ENCODE peak calls at places on chromosomes 1 and 21, in nine cellular contexts. W, E, N, G, Y, R, J, C and D are unnamed samples. For H3K4me1, the result is how much of the 10 kb centered on the place peaks cover.

GRCh38 chr1:10399487-10399917 is 638 bp downstream of the PGD start:
- DNase-seq in C (no peak), E (peak), J (peak), W (peak), N (no peak), Y (no peak), R (no peak), G (peak), D (no peak)

GRCh38 chr1:81304187-81304586 is 496.5 kb upstream of the ADGRL2 start:
- DNase-seq in E (no peak), Y (no peak), J (no peak), C (no peak), R (peak), N (no peak), W (no peak), G (no peak), D (no peak)

GRCh38 chr1:68100571-68100970 is 50.1 kb upstream of the DIRAS3 start:
- DNase-seq in Y (no peak), W (no peak), G (no peak), E (no peak), N (no peak), J (no peak), C (no peak), R (no peak), D (no peak)

GRCh38 chr1:242017580-242018233 is 18.8 kb upstream of the MAP1LC3C start:
- DNase-seq in G (peak), N (peak), J (peak), C (peak), Y (peak), R (peak), W (peak), E (no peak), D (peak)

GRCh38 chr21:45407629-45408247 is 2.8 kb downstream of the COL18A1 start:
- DNase-seq in G (no peak), E (no peak), N (no peak), J (peak), R (no peak), W (no peak), Y (no peak), C (no peak), D (no peak)

GRCh38 chr1:197418693-197419092 is 150.6 kb downstream of the CRB1 start:
- DNase-seq in J (no peak), E (no peak), G (no peak), N (no peak), C (no peak), Y (no peak), R (no peak), W (no peak), D (no peak)

GRCh38 chr21:40625991-40626390 is 221.0 kb downstream of the DSCAM start:
- DNase-seq in J (no peak), E (no peak), R (no peak), N (no peak), W (no peak), G (no peak), C (no peak), Y (no peak), D (no peak)

GRCh38 chr1:204152310-204153044 is 633 bp upstream of the ETNK2 start:
- DNase-seq in E (peak), C (no peak), J (no peak), N (peak), W (no peak), Y (no peak), R (no peak), G (no peak), D (no peak)

GRCh38 chr1:85275701-85276289 is 637 bp downstream of the BCL10 start:
- DNase-seq in J (no peak), C (peak), R (no peak), Y (peak), G (no peak), N (no peak), W (no peak), E (no peak), D (no peak)

GRCh38 chr1:119477710-119478109 is 29.3 kb upstream of the HSD3B1 start:
- DNase-seq in Y (no peak), J (no peak), W (no peak), R (no peak), G (no peak), C (no peak), E (no peak), N (no peak), D (no peak)

GRCh38 chr1:38600286-38600685 is 259.3 kb downstream of the RRAGC start:
- DNase-seq in J (no peak), Y (no peak), G (no peak), E (no peak), R (no peak), W (no peak), C (no peak), N (no peak), D (no peak)

GRCh38 chr1:94927405-94928175 is 680 bp upstream of the CNN3 start:
- DNase-seq in C (peak), N (peak), J (no peak), E (no peak), Y (no peak), G (peak), W (no peak), R (no peak), D (peak)

GRCh38 chr1:167409183-167409582 is 109.1 kb downstream of the CD247 start:
- DNase-seq in N (no peak), G (peak), Y (peak), W (no peak), E (no peak), C (no peak), R (no peak), J (no peak), D (no peak)

DNA sequence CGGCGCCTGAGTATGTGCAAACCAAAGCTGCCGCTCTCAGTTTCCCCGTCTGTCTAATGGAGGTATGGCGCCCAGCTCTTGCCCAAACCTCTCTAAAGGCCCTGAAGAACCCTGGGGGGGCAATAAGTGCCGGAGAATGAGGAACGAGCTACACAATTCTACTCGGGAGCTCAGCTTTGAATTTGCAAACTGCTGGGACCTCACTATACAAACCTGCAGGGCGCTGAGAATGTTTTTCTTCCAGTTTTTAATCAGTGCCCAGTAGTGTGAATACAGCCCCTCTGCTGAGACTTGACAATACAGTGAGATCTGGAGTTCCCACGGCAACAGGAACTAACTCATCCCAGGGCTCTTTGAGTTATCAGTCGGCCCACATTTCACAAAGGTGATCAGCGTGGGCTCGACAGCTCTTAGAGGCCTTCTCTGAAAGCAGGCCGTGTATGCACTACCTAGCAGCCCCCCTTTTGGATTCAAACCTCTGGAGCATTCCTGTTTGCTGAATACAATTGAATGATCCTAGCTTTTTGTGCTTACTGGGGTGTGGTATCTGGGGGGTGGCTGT is 41.7 kb downstream of the TMEM53 start:
- DNase-seq in J (no peak), G (no peak), W (no peak), N (no peak), E (no peak), R (no peak), C (no peak), Y (no peak), D (no peak)
- H3K4me1 ChIP-seq in J (under half), G (under half), W (under half), N (under half), E (under half), R (under half), C (under half), Y (under half), D (under half)

GRCh38 chr1:212067790-212068189 is 32.2 kb downstream of the DTL start:
- DNase-seq in Y (no peak), R (no peak), G (no peak), E (no peak), J (no peak), N (no peak), W (no peak), C (no peak), D (no peak)
- TF ChIP-seq POLR2A in Y (no peak), R (no peak), G (no peak), E (no peak), J (no peak), N (no peak), W (no peak), C (no peak), D (no peak)

GRCh38 chr1:155253797-155254196 is 1.5 kb downstream of the ENTREP3 start:
- DNase-seq in N (no peak), Y (no peak), J (no peak), W (no peak), G (no peak), R (no peak), E (no peak), C (no peak), D (no peak)

GRCh38 chr1:155255243-155256100 is at the start of gene ENTREP3:
- DNase-seq in C (peak), R (peak), W (peak), G (peak), J (peak), Y (no peak), N (peak), E (peak), D (peak)

GRCh38 chr1:155256101-155256852 is 994 bp upstream of the ENTREP3 start:
- DNase-seq in C (no peak), N (no peak), J (no peak), Y (no peak), E (no peak), G (no peak), W (no peak), R (no peak), D (no peak)

GRCh38 chr1:155254228-155254713 is 1.0 kb downstream of the ENTREP3 start:
- DNase-seq in Y (no peak), N (no peak), J (no peak), R (no peak), G (no peak), E (no peak), W (no peak), C (no peak), D (no peak)

DNA sequence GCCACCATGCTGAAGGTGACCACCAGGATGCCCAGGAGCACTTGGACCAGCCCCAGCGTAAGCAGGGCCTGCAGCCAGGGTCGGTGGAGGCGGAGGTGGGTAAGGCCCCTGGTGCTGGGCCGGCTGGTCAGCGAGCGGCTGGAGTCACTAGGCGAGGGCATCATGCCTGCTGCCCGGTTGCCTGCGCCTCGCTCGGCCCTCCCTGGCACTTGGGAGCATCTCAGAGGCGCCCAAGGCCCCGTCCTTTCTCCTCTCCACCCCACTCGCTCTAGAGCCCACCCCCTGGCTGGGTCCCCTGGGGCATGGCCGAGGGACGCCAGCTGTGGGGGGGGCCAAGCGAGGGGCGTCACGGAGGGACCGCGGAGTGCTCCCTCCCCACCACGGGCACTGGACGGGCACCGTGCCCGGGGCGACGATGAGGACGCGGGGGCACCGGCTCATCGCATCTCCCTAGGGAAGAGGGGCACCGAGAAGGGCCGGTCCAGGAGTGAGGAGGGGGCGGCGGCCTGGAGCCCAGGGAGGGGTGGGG is 505 bp downstream of the ENTREP3 start:
- DNase-seq in J (no peak), Y (no peak), N (peak), W (peak), G (no peak), R (no peak), E (no peak), C (peak), D (peak)
- H3K4me3 ChIP-seq in J (peak), Y (peak), N (peak), W (peak), G (peak), R (peak), E (peak), C (peak), D (peak)

GRCh38 chr1:30982937-30983336 is 74.4 kb upstream of the SDC3 start:
- DNase-seq in C (no peak), G (no peak), W (no peak), Y (no peak), J (no peak), R (no peak), N (no peak), E (no peak), D (peak)
- H3K4me1 ChIP-seq in C (under half), G (under half), W (under half), Y (under half), J (under half), R (under half), N (under half), E (under half), D (under half)

GRCh38 chr21:25509862-25510261 is 97.4 kb downstream of the MRPL39 start:
- DNase-seq in G (no peak), J (no peak), R (no peak), C (no peak), E (no peak), Y (no peak), W (no peak), N (no peak), D (no peak)

GRCh38 chr21:25506268-25506667 is 101.0 kb downstream of the MRPL39 start:
- DNase-seq in C (no peak), Y (no peak), E (no peak), R (no peak), N (no peak), G (no peak), J (no peak), W (no peak), D (no peak)

GRCh38 chr21:25507522-25507921 is 99.8 kb downstream of the MRPL39 start:
- DNase-seq in G (no peak), C (no peak), J (no peak), W (no peak), E (no peak), Y (no peak), R (no peak), N (no peak), D (no peak)

GRCh38 chr21:25506887-25507286 is 100.4 kb downstream of the MRPL39 start:
- DNase-seq in N (no peak), C (no peak), R (no peak), Y (no peak), G (no peak), W (no peak), J (no peak), E (no peak), D (no peak)

DNA sequence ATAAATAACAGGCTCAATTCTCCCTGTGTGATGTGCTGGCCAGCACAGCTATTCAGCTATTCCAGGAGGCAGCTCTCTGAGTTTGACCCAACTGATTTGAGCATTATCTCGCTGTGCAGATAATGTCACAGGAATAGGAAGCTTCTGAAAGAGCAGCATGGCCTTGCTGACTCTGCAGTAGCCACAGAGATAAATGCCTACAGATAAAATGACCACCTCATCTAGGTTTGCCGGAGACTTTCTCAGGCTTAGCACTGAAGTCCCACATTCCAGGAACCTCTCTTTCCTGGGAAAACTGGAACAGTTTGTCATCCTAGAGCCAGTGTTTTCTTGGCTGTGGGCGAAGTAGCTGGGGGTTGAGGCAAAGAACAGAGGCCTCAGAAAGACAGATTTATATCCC is 98.9 kb downstream of the MRPL39 start:
- DNase-seq in E (no peak), G (no peak), R (no peak), N (no peak), Y (no peak), J (no peak), C (no peak), W (no peak), D (no peak)
- TF ChIP-seq POLR2A in E (no peak), G (no peak), R (no peak), N (no peak), Y (no peak), J (no peak), C (no peak), W (no peak), D (no peak)